ENCODE peak calls at places on chromosomes 5 and 9, in seven cellular contexts. One of them, this sample, is unnamed.

GRCh38 chr9:37988041-37988440 is 81.0 kb downstream of the SHB start:
- DNase-seq in coronary artery: no peak
- DNase-seq in AG04450: no peak
- DNase-seq in IMR-90: no peak
- DNase-seq in endothelial cell of umbilical vein: no peak
- DNase-seq in neural progenitor cell: no peak
- DNase-seq in hepatocyte: no peak
- DNase-seq in this sample: no peak

GRCh38 chr5:135020111-135020895 is 13.7 kb downstream of the PITX1 start:
- DNase-seq in neural progenitor cell: no peak
- DNase-seq in coronary artery: no peak
- DNase-seq in AG04450: no peak
- DNase-seq in hepatocyte: no peak
- DNase-seq in IMR-90: no peak
- DNase-seq in endothelial cell of umbilical vein: no peak
- DNase-seq in this sample: peak

GRCh38 chr5:125038477-125038876 is 292.0 kb upstream of the ZNF608 start:
- DNase-seq in neural progenitor cell: no peak
- DNase-seq in hepatocyte: no peak
- DNase-seq in IMR-90: no peak
- DNase-seq in endothelial cell of umbilical vein: no peak
- DNase-seq in coronary artery: no peak
- DNase-seq in AG04450: no peak
- DNase-seq in this sample: no peak

GRCh38 chr9:87006956-87007355 is 59.6 kb upstream of the GAS1 start:
- DNase-seq in endothelial cell of umbilical vein: no peak
- DNase-seq in neural progenitor cell: no peak
- DNase-seq in hepatocyte: no peak
- DNase-seq in coronary artery: no peak
- DNase-seq in AG04450: no peak
- DNase-seq in IMR-90: no peak
- DNase-seq in this sample: no peak

GRCh38 chr9:1598270-1598669 is 416.9 kb upstream of the SMARCA2 start:
- DNase-seq in endothelial cell of umbilical vein: no peak
- DNase-seq in AG04450: no peak
- DNase-seq in hepatocyte: no peak
- DNase-seq in coronary artery: no peak
- DNase-seq in IMR-90: no peak
- DNase-seq in neural progenitor cell: no peak
- DNase-seq in this sample: no peak

GRCh38 chr5:33370135-33370472 is 70.7 kb upstream of the TARS1 start:
- DNase-seq in neural progenitor cell: no peak
- DNase-seq in hepatocyte: no peak
- DNase-seq in AG04450: peak
- DNase-seq in endothelial cell of umbilical vein: no peak
- DNase-seq in IMR-90: peak
- DNase-seq in coronary artery: no peak
- DNase-seq in this sample: no peak

GRCh38 chr9:38009035-38009501 is 60.0 kb downstream of the SHB start:
- DNase-seq in IMR-90: no peak
- DNase-seq in coronary artery: no peak
- DNase-seq in hepatocyte: no peak
- DNase-seq in AG04450: no peak
- DNase-seq in endothelial cell of umbilical vein: no peak
- DNase-seq in neural progenitor cell: no peak
- DNase-seq in this sample: no peak

GRCh38 chr9:127612993-127613954 is 1.2 kb downstream of the STXBP1 start:
- DNase-seq in endothelial cell of umbilical vein: peak
- DNase-seq in neural progenitor cell: peak
- DNase-seq in IMR-90: peak
- DNase-seq in hepatocyte: peak
- DNase-seq in AG04450: no peak
- DNase-seq in coronary artery: peak
- DNase-seq in this sample: peak

GRCh38 chr9:76465442-76466298 is 6.7 kb downstream of the GCNT1 start:
- DNase-seq in coronary artery: no peak
- DNase-seq in neural progenitor cell: no peak
- DNase-seq in AG04450: no peak
- DNase-seq in IMR-90: no peak
- DNase-seq in hepatocyte: no peak
- DNase-seq in endothelial cell of umbilical vein: no peak
- DNase-seq in this sample: no peak

GRCh38 chr9:82934949-82935348 is 128.0 kb downstream of the RASEF start:
- DNase-seq in endothelial cell of umbilical vein: peak
- DNase-seq in hepatocyte: peak
- DNase-seq in coronary artery: no peak
- DNase-seq in AG04450: peak
- DNase-seq in neural progenitor cell: peak
- DNase-seq in IMR-90: peak
- DNase-seq in this sample: no peak

GRCh38 chr9:116269250-116269649 is 115.7 kb downstream of the PAPPA start:
- DNase-seq in neural progenitor cell: no peak
- DNase-seq in AG04450: no peak
- DNase-seq in endothelial cell of umbilical vein: peak
- DNase-seq in IMR-90: no peak
- DNase-seq in hepatocyte: no peak
- DNase-seq in coronary artery: no peak
- DNase-seq in this sample: no peak

GRCh38 chr9:132312873-132313272 is 41.9 kb downstream of the SETX start:
- DNase-seq in hepatocyte: no peak
- DNase-seq in AG04450: no peak
- DNase-seq in IMR-90: no peak
- DNase-seq in neural progenitor cell: no peak
- DNase-seq in coronary artery: no peak
- DNase-seq in endothelial cell of umbilical vein: no peak
- DNase-seq in this sample: no peak

GRCh38 chr9:137593176-137593575 is 2.9 kb upstream of the ZMYND19 start:
- DNase-seq in neural progenitor cell: no peak
- DNase-seq in hepatocyte: no peak
- DNase-seq in endothelial cell of umbilical vein: no peak
- DNase-seq in IMR-90: no peak
- DNase-seq in AG04450: no peak
- DNase-seq in coronary artery: no peak
- DNase-seq in this sample: no peak

GRCh38 chr5:177996660-177997318 is 747 bp upstream of the PROP1 start:
- DNase-seq in IMR-90: no peak
- DNase-seq in coronary artery: no peak
- DNase-seq in endothelial cell of umbilical vein: no peak
- DNase-seq in hepatocyte: no peak
- DNase-seq in neural progenitor cell: no peak
- DNase-seq in AG04450: no peak
- DNase-seq in this sample: no peak

GRCh38 chr5:11655681-11656080 is 248.6 kb downstream of the CTNND2 start:
- DNase-seq in neural progenitor cell: no peak
- DNase-seq in coronary artery: no peak
- DNase-seq in hepatocyte: no peak
- DNase-seq in endothelial cell of umbilical vein: no peak
- DNase-seq in IMR-90: no peak
- DNase-seq in AG04450: no peak
- DNase-seq in this sample: no peak

GRCh38 chr9:26296910-26297309 is 595.7 kb downstream of the CAAP1 start:
- DNase-seq in IMR-90: no peak
- DNase-seq in AG04450: no peak
- DNase-seq in neural progenitor cell: no peak
- DNase-seq in hepatocyte: no peak
- DNase-seq in coronary artery: no peak
- DNase-seq in endothelial cell of umbilical vein: no peak
- DNase-seq in this sample: no peak

GRCh38 chr9:91037511-91038482 is 236.2 kb downstream of the SYK start:
- DNase-seq in AG04450: peak
- DNase-seq in endothelial cell of umbilical vein: peak
- DNase-seq in neural progenitor cell: no peak
- DNase-seq in hepatocyte: peak
- DNase-seq in coronary artery: peak
- DNase-seq in IMR-90: peak
- DNase-seq in this sample: no peak

GRCh38 chr5:87398981-87399616 is 13.6 kb downstream of the CCNH start:
- DNase-seq in coronary artery: no peak
- DNase-seq in neural progenitor cell: no peak
- DNase-seq in IMR-90: no peak
- DNase-seq in AG04450: no peak
- DNase-seq in hepatocyte: no peak
- DNase-seq in endothelial cell of umbilical vein: no peak
- DNase-seq in this sample: no peak

GRCh38 chr5:65483474-65484346 is 2.0 kb upstream of the ADAMTS6 start:
- DNase-seq in neural progenitor cell: peak
- DNase-seq in hepatocyte: peak
- DNase-seq in IMR-90: peak
- DNase-seq in AG04450: no peak
- DNase-seq in coronary artery: no peak
- DNase-seq in endothelial cell of umbilical vein: peak
- DNase-seq in this sample: no peak

GRCh38 chr5:141850183-141850768 is 27.9 kb downstream of the PCDH1 start:
- DNase-seq in endothelial cell of umbilical vein: no peak
- DNase-seq in hepatocyte: peak
- DNase-seq in AG04450: no peak
- DNase-seq in neural progenitor cell: peak
- DNase-seq in coronary artery: no peak
- DNase-seq in IMR-90: peak
- DNase-seq in this sample: peak

GRCh38 chr5:170430871-170431437 is 41.8 kb upstream of the KCNMB1 start:
- DNase-seq in hepatocyte: peak
- DNase-seq in coronary artery: no peak
- DNase-seq in endothelial cell of umbilical vein: no peak
- DNase-seq in AG04450: no peak
- DNase-seq in neural progenitor cell: no peak
- DNase-seq in IMR-90: no peak
- DNase-seq in this sample: no peak

GRCh38 chr5:175246242-175246891 is 197.6 kb downstream of the DRD1 start:
- DNase-seq in IMR-90: peak
- DNase-seq in neural progenitor cell: no peak
- DNase-seq in AG04450: peak
- DNase-seq in endothelial cell of umbilical vein: no peak
- DNase-seq in coronary artery: no peak
- DNase-seq in hepatocyte: peak
- DNase-seq in this sample: no peak

GRCh38 chr5:111945535-111945934 is 188.5 kb upstream of the NREP start:
- DNase-seq in coronary artery: no peak
- DNase-seq in endothelial cell of umbilical vein: no peak
- DNase-seq in hepatocyte: no peak
- DNase-seq in neural progenitor cell: no peak
- DNase-seq in AG04450: no peak
- DNase-seq in IMR-90: peak
- DNase-seq in this sample: no peak

GRCh38 chr9:122536138-122536537 is 9.0 kb upstream of the OR1N1 start:
- DNase-seq in coronary artery: no peak
- DNase-seq in neural progenitor cell: no peak
- DNase-seq in hepatocyte: no peak
- DNase-seq in IMR-90: no peak
- DNase-seq in endothelial cell of umbilical vein: no peak
- DNase-seq in AG04450: no peak
- DNase-seq in this sample: no peak

GRCh38 chr9:105557804-105558610 is at the start of gene FKTN:
- DNase-seq in coronary artery: peak
- DNase-seq in neural progenitor cell: peak
- DNase-seq in hepatocyte: peak
- DNase-seq in IMR-90: peak
- DNase-seq in endothelial cell of umbilical vein: peak
- DNase-seq in AG04450: peak
- DNase-seq in this sample: peak

GRCh38 chr9:124197177-124198095 is 60.3 kb upstream of the NEK6 start:
- DNase-seq in hepatocyte: no peak
- DNase-seq in AG04450: no peak
- DNase-seq in endothelial cell of umbilical vein: no peak
- DNase-seq in IMR-90: no peak
- DNase-seq in neural progenitor cell: no peak
- DNase-seq in coronary artery: peak
- DNase-seq in this sample: no peak
- H3K4me3 ChIP-seq in hepatocyte: no peak
- H3K4me3 ChIP-seq in AG04450: no peak
- H3K4me3 ChIP-seq in endothelial cell of umbilical vein: no peak
- H3K4me3 ChIP-seq in IMR-90: no peak
- H3K4me3 ChIP-seq in neural progenitor cell: no peak
- H3K4me3 ChIP-seq in coronary artery: no peak
- H3K4me3 ChIP-seq in this sample: no peak

DNA sequence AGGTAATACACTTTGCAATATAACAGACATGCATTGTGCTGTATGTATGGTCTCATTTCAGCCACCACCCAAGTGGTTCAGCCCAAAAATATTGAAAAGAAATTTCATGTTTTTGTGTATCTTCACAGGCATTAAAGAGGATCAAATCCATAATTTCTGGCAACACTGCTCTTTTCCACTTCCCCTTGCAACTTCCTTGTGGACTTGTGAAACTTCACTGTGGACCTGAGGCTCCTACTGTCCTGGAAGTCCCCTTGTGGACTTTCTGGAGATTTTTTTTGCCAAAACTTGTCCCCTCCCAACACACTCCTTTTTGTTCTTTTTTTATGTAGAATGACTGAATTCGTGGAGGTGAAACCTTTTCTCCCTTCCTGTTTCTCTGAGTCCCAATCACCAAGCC is 14.3 kb downstream of the OTULINL start:
- DNase-seq in AG04450: no peak
- DNase-seq in hepatocyte: no peak
- DNase-seq in neural progenitor cell: no peak
- DNase-seq in endothelial cell of umbilical vein: no peak
- DNase-seq in coronary artery: no peak
- DNase-seq in IMR-90: no peak
- DNase-seq in this sample: no peak
- H3K27ac ChIP-seq in AG04450: no peak
- H3K27ac ChIP-seq in hepatocyte: peak
- H3K27ac ChIP-seq in neural progenitor cell: no peak
- H3K27ac ChIP-seq in endothelial cell of umbilical vein: no peak
- H3K27ac ChIP-seq in coronary artery: no peak
- H3K27ac ChIP-seq in IMR-90: no peak
- H3K27ac ChIP-seq in this sample: no peak

GRCh38 chr5:180210961-180211760 is 2.1 kb upstream of the RASGEF1C start:
- DNase-seq in coronary artery: no peak
- DNase-seq in IMR-90: no peak
- DNase-seq in endothelial cell of umbilical vein: no peak
- DNase-seq in neural progenitor cell: no peak
- DNase-seq in AG04450: no peak
- DNase-seq in hepatocyte: no peak
- DNase-seq in this sample: no peak

GRCh38 chr5:180211761-180212035 is 2.7 kb upstream of the RASGEF1C start:
- DNase-seq in AG04450: no peak
- DNase-seq in endothelial cell of umbilical vein: no peak
- DNase-seq in hepatocyte: no peak
- DNase-seq in IMR-90: no peak
- DNase-seq in neural progenitor cell: no peak
- DNase-seq in coronary artery: no peak
- DNase-seq in this sample: no peak

GRCh38 chr5:180213256-180213600 is 4.2 kb upstream of the RASGEF1C start:
- DNase-seq in hepatocyte: no peak
- DNase-seq in coronary artery: no peak
- DNase-seq in IMR-90: no peak
- DNase-seq in AG04450: no peak
- DNase-seq in neural progenitor cell: no peak
- DNase-seq in endothelial cell of umbilical vein: no peak
- DNase-seq in this sample: no peak

GRCh38 chr5:180213657-180214207 is 4.7 kb upstream of the RASGEF1C start:
- DNase-seq in coronary artery: no peak
- DNase-seq in hepatocyte: no peak
- DNase-seq in IMR-90: no peak
- DNase-seq in AG04450: no peak
- DNase-seq in neural progenitor cell: no peak
- DNase-seq in endothelial cell of umbilical vein: no peak
- DNase-seq in this sample: no peak

GRCh38 chr5:180212363-180213255 is 3.6 kb upstream of the RASGEF1C start:
- DNase-seq in AG04450: no peak
- DNase-seq in hepatocyte: peak
- DNase-seq in coronary artery: no peak
- DNase-seq in neural progenitor cell: no peak
- DNase-seq in endothelial cell of umbilical vein: peak
- DNase-seq in IMR-90: peak
- DNase-seq in this sample: no peak
- H3K4me3 ChIP-seq in AG04450: no peak
- H3K4me3 ChIP-seq in hepatocyte: no peak
- H3K4me3 ChIP-seq in coronary artery: no peak
- H3K4me3 ChIP-seq in neural progenitor cell: no peak
- H3K4me3 ChIP-seq in endothelial cell of umbilical vein: no peak
- H3K4me3 ChIP-seq in IMR-90: no peak
- H3K4me3 ChIP-seq in this sample: no peak

GRCh38 chr5:173878224-173878967 is 9.8 kb upstream of the CPEB4 start:
- DNase-seq in hepatocyte: no peak
- DNase-seq in neural progenitor cell: no peak
- DNase-seq in endothelial cell of umbilical vein: peak
- DNase-seq in IMR-90: no peak
- DNase-seq in coronary artery: no peak
- DNase-seq in AG04450: no peak
- DNase-seq in this sample: no peak
- H3K27ac ChIP-seq in hepatocyte: no peak
- H3K27ac ChIP-seq in neural progenitor cell: no peak
- H3K27ac ChIP-seq in endothelial cell of umbilical vein: no peak
- H3K27ac ChIP-seq in IMR-90: no peak
- H3K27ac ChIP-seq in coronary artery: no peak
- H3K27ac ChIP-seq in AG04450: no peak
- H3K27ac ChIP-seq in this sample: no peak